ENCODE peak calls at places on chromosomes 4 and X, in five cellular contexts. E is neuronal stem cell, S is mesenchymal stem cell, C is H9, T is IMR-90. W is an unnamed sample.

GRCh38 chr4:8087921-8088495 is 70.6 kb downstream of the ABLIM2 start:
- DNase-seq in E (no peak), S (no peak), C (no peak), T (no peak), W (no peak)

GRCh38 chr4:125401784-125402183 is 87.0 kb downstream of the FAT4 start:
- DNase-seq in E (no peak), C (no peak), T (no peak), S (no peak), W (no peak)

GRCh38 chr4:8159522-8160232 is 1.1 kb upstream of the ABLIM2 start:
- DNase-seq in C (no peak), E (no peak), T (no peak), S (no peak), W (no peak)

GRCh38 chrX:1462596-1463251 is 10.0 kb upstream of the ASMTL start:
- DNase-seq in E (no peak), C (no peak), S (peak), T (peak), W (no peak)

GRCh38 chr4:176875441-176875930 is 82.8 kb upstream of the VEGFC start:
- DNase-seq in E (no peak), C (no peak), S (no peak), T (no peak), W (no peak)

GRCh38 chr4:87697945-87698344 is 47.9 kb downstream of the DMP1 start:
- DNase-seq in S (no peak), T (no peak), E (no peak), C (no peak), W (no peak)

GRCh38 chr4:25131925-25132324 is 28.3 kb downstream of the SEPSECS start:
- DNase-seq in T (no peak), E (peak), C (no peak), S (no peak), W (peak)

GRCh38 chrX:44748014-44748413 is 95.8 kb upstream of the DUSP21 start:
- DNase-seq in C (no peak), E (no peak), T (no peak), S (peak), W (peak)

GRCh38 chr4:97038146-97038516 is 1105.1 kb downstream of the STPG2 start:
- DNase-seq in E (no peak), S (no peak), C (no peak), T (no peak), W (no peak)

GRCh38 chrX:48891402-48892288 is 5.9 kb downstream of the TIMM17B start:
- DNase-seq in C (peak), S (peak), T (peak), E (peak), W (peak)

GRCh38 chrX:27694667-27695066 is 104.5 kb downstream of the DCAF8L2 start:
- DNase-seq in T (no peak), C (no peak), S (no peak), E (no peak), W (no peak)

GRCh38 chr4:147843162-147843561 is 111.3 kb downstream of the ARHGAP10 start:
- DNase-seq in T (no peak), E (no peak), S (no peak), C (peak), W (peak)

GRCh38 chr4:7516773-7517144 is 82.0 kb upstream of the PSAPL1 start:
- DNase-seq in T (no peak), S (no peak), E (no peak), C (no peak), W (no peak)

GRCh38 chr4:98608343-98608742 is 50.1 kb downstream of the TSPAN5 start:
- DNase-seq in C (no peak), T (no peak), E (no peak), S (no peak), W (peak)

GRCh38 chrX:108735680-108736508 is 469 bp downstream of the IRS4 start:
- DNase-seq in C (no peak), S (peak), E (no peak), T (no peak), W (peak)

GRCh38 chr4:98498774-98499173 is 159.6 kb downstream of the TSPAN5 start:
- DNase-seq in C (no peak), S (no peak), T (no peak), E (no peak), W (no peak)

GRCh38 chr4:3706111-3706511 is 60.1 kb upstream of the ADRA2C start:
- DNase-seq in C (no peak), T (no peak), S (no peak), E (no peak), W (no peak)

GRCh38 chrX:6004529-6004928 is 224.1 kb downstream of the NLGN4X start:
- DNase-seq in E (no peak), T (no peak), S (no peak), C (no peak), W (no peak)

GRCh38 chr4:56684320-56684719 is 3.2 kb upstream of the HOPX start:
- DNase-seq in S (peak), E (no peak), T (peak), C (no peak), W (no peak)

DNA sequence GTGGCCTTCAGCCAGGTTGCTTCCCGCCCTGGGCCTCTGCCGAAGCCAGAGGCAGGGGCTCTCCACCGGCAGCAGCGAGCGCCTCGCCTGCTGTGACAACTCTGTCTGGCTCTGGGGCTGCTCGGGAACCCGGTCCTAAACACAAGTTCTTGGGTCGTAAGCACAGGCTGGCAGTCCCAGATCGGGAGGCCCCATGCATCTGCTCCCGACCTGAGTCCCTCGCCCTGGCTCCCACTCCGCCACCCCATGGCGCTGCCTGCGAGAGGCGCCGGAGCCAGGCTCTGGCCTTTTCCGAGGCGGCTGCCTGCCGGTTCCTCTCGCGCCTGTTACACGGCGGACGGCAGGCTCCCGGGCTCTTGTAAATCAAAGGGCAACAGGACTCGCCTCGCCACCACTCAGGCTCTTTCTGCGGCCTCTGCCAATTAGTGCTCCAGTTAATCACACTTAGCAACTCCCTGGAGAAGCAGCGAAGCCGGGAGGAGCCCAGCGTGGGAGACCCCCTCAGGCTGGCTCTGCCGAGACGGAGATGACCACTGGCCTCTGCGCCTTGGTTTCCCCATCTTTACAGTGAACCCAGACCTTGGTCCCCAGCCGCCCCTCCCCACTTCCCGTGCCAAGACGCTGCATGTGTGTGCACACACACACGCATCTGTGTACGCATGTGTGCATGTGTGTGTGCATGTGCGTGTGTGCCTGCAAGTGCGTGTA is 109.2 kb downstream of the DCTD start:
- DNase-seq in C (peak), E (no peak), S (no peak), T (no peak), W (peak)
- H3K23ac ChIP-seq in C (no peak), E (peak), S (no peak), T (no peak), W (peak)

GRCh38 chr4:40619600-40619999 is 10.1 kb downstream of the RBM47 start:
- DNase-seq in C (no peak), E (no peak), S (no peak), T (no peak), W (no peak)
- H2BK15ac ChIP-seq in C (no peak), E (no peak), S (no peak), T (no peak), W (no peak)

GRCh38 chrX:153626025-153626633 is 20.9 kb upstream of the DUSP9 start:
- DNase-seq in E (no peak), S (no peak), T (no peak), C (no peak), W (no peak)

GRCh38 chrX:153627675-153628111 is 19.3 kb upstream of the DUSP9 start:
- DNase-seq in S (no peak), E (no peak), T (no peak), C (no peak), W (no peak)

GRCh38 chrX:153628665-153629064 is 18.3 kb upstream of the DUSP9 start:
- DNase-seq in C (no peak), S (no peak), E (no peak), T (no peak), W (no peak)

GRCh38 chrX:153628129-153628528 is 18.9 kb upstream of the DUSP9 start:
- DNase-seq in T (no peak), S (no peak), E (no peak), C (no peak), W (no peak)

DNA sequence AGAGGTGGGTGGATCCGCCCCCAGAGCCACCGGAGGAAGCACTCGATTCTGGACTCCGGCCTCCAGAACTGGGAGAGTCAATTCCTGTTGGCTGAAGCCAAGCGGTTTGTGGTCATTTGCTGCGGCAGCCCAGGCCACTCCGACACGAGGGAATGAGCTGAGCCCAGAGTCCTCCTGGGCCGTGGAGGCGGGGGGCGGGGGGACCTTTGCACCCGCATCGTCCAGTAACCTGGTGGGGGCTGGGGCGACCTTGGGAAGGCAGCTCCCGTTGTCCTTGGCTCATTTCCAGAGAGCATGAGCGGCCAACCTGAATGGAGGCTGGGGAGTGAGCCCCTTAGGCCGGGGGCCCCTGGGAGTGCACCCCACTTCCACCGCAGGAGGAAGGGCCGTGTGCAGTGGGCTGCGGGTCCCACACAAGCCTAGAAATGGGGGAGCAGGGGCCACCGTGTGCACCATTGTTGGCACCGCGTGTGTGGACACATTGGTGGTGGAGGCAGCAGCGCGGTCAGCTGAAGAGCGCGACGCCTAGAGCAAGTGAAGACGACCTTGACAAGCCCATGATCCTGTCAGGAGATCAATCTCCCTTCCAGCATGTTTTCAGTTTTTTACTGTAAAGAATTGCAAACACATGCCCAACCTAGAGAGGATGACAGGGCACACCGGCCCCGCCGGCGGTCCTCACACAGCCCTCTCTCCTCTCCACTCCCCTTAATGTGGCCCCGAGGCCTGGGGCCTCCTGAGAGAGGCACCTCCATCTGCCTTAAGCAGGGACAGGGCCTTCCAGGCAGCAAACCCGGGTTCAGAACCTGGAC is 19.9 kb upstream of the DUSP9 start:
- DNase-seq in E (no peak), T (no peak), C (no peak), S (no peak), W (no peak)
- H4K8ac ChIP-seq in E (no peak), T (no peak), C (no peak), S (no peak), W (no peak)

GRCh38 chr4:139489638-139490037 is 35.7 kb downstream of the RAB33B start:
- DNase-seq in C (no peak), S (no peak), E (no peak), T (no peak), W (no peak)
- H3K23ac ChIP-seq in C (no peak), S (no peak), E (no peak), T (no peak), W (no peak)

GRCh38 chr4:152996101-152996500 is 60.0 kb downstream of the FHDC1 start:
- DNase-seq in S (no peak), C (no peak), E (no peak), T (no peak), W (no peak)
- H2BK15ac ChIP-seq in S (no peak), C (peak), E (no peak), T (no peak), W (no peak)

GRCh38 chr4:78776729-78777555 is 792 bp downstream of the BMP2K start:
- DNase-seq in C (peak), E (peak), T (peak), S (peak), W (peak)
- H4K8ac ChIP-seq in C (no peak), E (no peak), T (peak), S (no peak), W (no peak)